ENCODE peak calls at places on chromosomes 1 and 21, in seven cellular contexts. One of them, this sample, is unnamed.

GRCh38 chr1:81731989-81732388 is 68.7 kb upstream of the ADGRL2 start:
- DNase-seq in H1: no peak
- DNase-seq in HepG2: no peak
- DNase-seq in HCT116: no peak
- DNase-seq in GM12878: no peak
- DNase-seq in K562: no peak
- DNase-seq in SK-N-SH: no peak
- DNase-seq in this sample: no peak

GRCh38 chr1:107623431-107623830 is 341.5 kb downstream of the VAV3 start:
- DNase-seq in SK-N-SH: no peak
- DNase-seq in K562: no peak
- DNase-seq in GM12878: no peak
- DNase-seq in HepG2: no peak
- DNase-seq in HCT116: no peak
- DNase-seq in H1: no peak
- DNase-seq in this sample: no peak

GRCh38 chr1:240337795-240338194 is 246.1 kb downstream of the FMN2 start:
- DNase-seq in GM12878: no peak
- DNase-seq in H1: no peak
- DNase-seq in K562: no peak
- DNase-seq in HepG2: no peak
- DNase-seq in HCT116: no peak
- DNase-seq in SK-N-SH: peak
- DNase-seq in this sample: peak

GRCh38 chr1:17777330-17777729 is 22.2 kb downstream of the ACTL8 start:
- DNase-seq in SK-N-SH: no peak
- DNase-seq in K562: no peak
- DNase-seq in HCT116: no peak
- DNase-seq in GM12878: no peak
- DNase-seq in H1: no peak
- DNase-seq in HepG2: no peak
- DNase-seq in this sample: no peak

GRCh38 chr1:169550294-169550693 is 36.0 kb downstream of the F5 start:
- DNase-seq in HepG2: peak
- DNase-seq in H1: no peak
- DNase-seq in SK-N-SH: peak
- DNase-seq in K562: peak
- DNase-seq in GM12878: no peak
- DNase-seq in HCT116: peak
- DNase-seq in this sample: peak

GRCh38 chr1:111422546-111423391 is 4.8 kb downstream of the OVGP1 start:
- DNase-seq in H1: no peak
- DNase-seq in HCT116: no peak
- DNase-seq in K562: no peak
- DNase-seq in GM12878: no peak
- DNase-seq in SK-N-SH: no peak
- DNase-seq in HepG2: peak
- DNase-seq in this sample: no peak

GRCh38 chr1:209650454-209650853 is 1.8 kb downstream of the LAMB3 start:
- DNase-seq in K562: no peak
- DNase-seq in H1: no peak
- DNase-seq in GM12878: no peak
- DNase-seq in SK-N-SH: no peak
- DNase-seq in HepG2: no peak
- DNase-seq in HCT116: no peak
- DNase-seq in this sample: no peak

GRCh38 chr1:117600966-117601365 is 4.9 kb upstream of the TENT5C start:
- DNase-seq in GM12878: no peak
- DNase-seq in H1: no peak
- DNase-seq in HCT116: no peak
- DNase-seq in SK-N-SH: no peak
- DNase-seq in HepG2: no peak
- DNase-seq in K562: no peak
- DNase-seq in this sample: no peak

GRCh38 chr1:41742219-41742618 is 176.5 kb downstream of the HIVEP3 start:
- DNase-seq in K562: no peak
- DNase-seq in H1: no peak
- DNase-seq in HepG2: no peak
- DNase-seq in GM12878: no peak
- DNase-seq in HCT116: no peak
- DNase-seq in SK-N-SH: no peak
- DNase-seq in this sample: no peak

GRCh38 chr1:8373547-8374270 is 55.8 kb downstream of the SLC45A1 start:
- DNase-seq in SK-N-SH: no peak
- DNase-seq in H1: no peak
- DNase-seq in K562: no peak
- DNase-seq in HCT116: peak
- DNase-seq in HepG2: no peak
- DNase-seq in GM12878: no peak
- DNase-seq in this sample: no peak

GRCh38 chr1:171743014-171743870 is 1.4 kb upstream of the VAMP4 start:
- DNase-seq in GM12878: no peak
- DNase-seq in HepG2: no peak
- DNase-seq in HCT116: no peak
- DNase-seq in H1: no peak
- DNase-seq in SK-N-SH: no peak
- DNase-seq in K562: no peak
- DNase-seq in this sample: no peak

GRCh38 chr1:24896596-24897262 is 33.3 kb downstream of the RUNX3 start:
- DNase-seq in SK-N-SH: no peak
- DNase-seq in H1: no peak
- DNase-seq in HepG2: no peak
- DNase-seq in K562: no peak
- DNase-seq in HCT116: no peak
- DNase-seq in GM12878: no peak
- DNase-seq in this sample: no peak

GRCh38 chr1:26543444-26543835 is 13.9 kb downstream of the RPS6KA1 start:
- DNase-seq in HepG2: no peak
- DNase-seq in GM12878: no peak
- DNase-seq in HCT116: no peak
- DNase-seq in SK-N-SH: no peak
- DNase-seq in H1: no peak
- DNase-seq in K562: no peak
- DNase-seq in this sample: no peak

GRCh38 chr1:102970496-102971078 is 137.7 kb downstream of the COL11A1 start:
- DNase-seq in HCT116: peak
- DNase-seq in K562: peak
- DNase-seq in HepG2: peak
- DNase-seq in GM12878: no peak
- DNase-seq in H1: no peak
- DNase-seq in SK-N-SH: peak
- DNase-seq in this sample: peak

GRCh38 chr21:40809673-40810072 is 37.3 kb downstream of the DSCAM start:
- DNase-seq in HepG2: no peak
- DNase-seq in H1: no peak
- DNase-seq in SK-N-SH: no peak
- DNase-seq in HCT116: no peak
- DNase-seq in GM12878: no peak
- DNase-seq in K562: no peak
- DNase-seq in this sample: no peak

GRCh38 chr1:87449348-87449963 is 120.8 kb downstream of the LMO4 start:
- DNase-seq in H1: no peak
- DNase-seq in SK-N-SH: no peak
- DNase-seq in GM12878: peak
- DNase-seq in HCT116: no peak
- DNase-seq in K562: no peak
- DNase-seq in HepG2: no peak
- DNase-seq in this sample: peak

GRCh38 chr1:165887877-165888551 is 60.6 kb downstream of the UCK2 start:
- DNase-seq in H1: no peak
- DNase-seq in HCT116: no peak
- DNase-seq in K562: no peak
- DNase-seq in HepG2: no peak
- DNase-seq in SK-N-SH: no peak
- DNase-seq in GM12878: no peak
- DNase-seq in this sample: peak

GRCh38 chr1:67618285-67619018 is 66.5 kb upstream of the GADD45A start:
- DNase-seq in SK-N-SH: no peak
- DNase-seq in H1: no peak
- DNase-seq in HepG2: no peak
- DNase-seq in GM12878: no peak
- DNase-seq in HCT116: no peak
- DNase-seq in K562: no peak
- DNase-seq in this sample: peak

GRCh38 chr1:91015358-91015780 is 6.5 kb downstream of the ZNF644 start:
- DNase-seq in HepG2: peak
- DNase-seq in GM12878: no peak
- DNase-seq in SK-N-SH: no peak
- DNase-seq in HCT116: no peak
- DNase-seq in H1: no peak
- DNase-seq in K562: no peak
- DNase-seq in this sample: no peak

GRCh38 chr1:235018720-235019444 is 109.8 kb downstream of the TOMM20 start:
- DNase-seq in GM12878: no peak
- DNase-seq in HCT116: no peak
- DNase-seq in SK-N-SH: no peak
- DNase-seq in K562: no peak
- DNase-seq in HepG2: no peak
- DNase-seq in H1: no peak
- DNase-seq in this sample: no peak

GRCh38 chr1:33025761-33026160 is 10.9 kb downstream of the AK2 start:
- DNase-seq in K562: no peak
- DNase-seq in GM12878: no peak
- DNase-seq in HepG2: no peak
- DNase-seq in H1: no peak
- DNase-seq in SK-N-SH: no peak
- DNase-seq in HCT116: no peak
- DNase-seq in this sample: no peak

GRCh38 chr1:62241357-62242131 is 46.9 kb downstream of the L1TD1 start:
- DNase-seq in H1: no peak
- DNase-seq in SK-N-SH: no peak
- DNase-seq in GM12878: no peak
- DNase-seq in HCT116: no peak
- DNase-seq in K562: no peak
- DNase-seq in HepG2: peak
- DNase-seq in this sample: peak

GRCh38 chr1:44237721-44238457 is 24.6 kb downstream of the DMAP1 start:
- DNase-seq in HepG2: no peak
- DNase-seq in HCT116: peak
- DNase-seq in K562: peak
- DNase-seq in H1: peak
- DNase-seq in SK-N-SH: peak
- DNase-seq in GM12878: no peak
- DNase-seq in this sample: no peak

GRCh38 chr1:198669023-198669698 is 30.3 kb downstream of the PTPRC start:
- DNase-seq in H1: no peak
- DNase-seq in HCT116: peak
- DNase-seq in K562: peak
- DNase-seq in HepG2: peak
- DNase-seq in GM12878: peak
- DNase-seq in SK-N-SH: peak
- DNase-seq in this sample: no peak

GRCh38 chr1:36653850-36654249 is 171.1 kb upstream of the CSF3R start:
- DNase-seq in HepG2: no peak
- DNase-seq in SK-N-SH: no peak
- DNase-seq in GM12878: no peak
- DNase-seq in H1: no peak
- DNase-seq in HCT116: no peak
- DNase-seq in K562: no peak
- DNase-seq in this sample: peak

GRCh38 chr21:41816583-41817165 is 49.8 kb upstream of the RIPK4 start:
- DNase-seq in SK-N-SH: peak
- DNase-seq in GM12878: no peak
- DNase-seq in K562: peak
- DNase-seq in H1: peak
- DNase-seq in HepG2: peak
- DNase-seq in HCT116: no peak
- DNase-seq in this sample: peak
- TF ChIP-seq JUND in SK-N-SH: no peak
- TF ChIP-seq JUND in GM12878: no peak
- TF ChIP-seq JUND in K562: no peak
- TF ChIP-seq JUND in H1: no peak
- TF ChIP-seq JUND in HepG2: no peak
- TF ChIP-seq JUND in HCT116: no peak
- TF ChIP-seq JUND in this sample: no peak

GRCh38 chr1:4108341-4108740 is 208.3 kb upstream of the C1orf174 start:
- DNase-seq in HepG2: no peak
- DNase-seq in SK-N-SH: no peak
- DNase-seq in HCT116: peak
- DNase-seq in GM12878: no peak
- DNase-seq in H1: no peak
- DNase-seq in K562: no peak
- DNase-seq in this sample: no peak
- TF ChIP-seq JUND in HepG2: no peak
- TF ChIP-seq JUND in SK-N-SH: no peak
- TF ChIP-seq JUND in HCT116: no peak
- TF ChIP-seq JUND in GM12878: no peak
- TF ChIP-seq JUND in H1: no peak
- TF ChIP-seq JUND in K562: no peak
- TF ChIP-seq JUND in this sample: no peak

GRCh38 chr1:180175806-180176205 is 21.1 kb downstream of the QSOX1 start:
- DNase-seq in GM12878: no peak
- DNase-seq in HepG2: no peak
- DNase-seq in K562: no peak
- DNase-seq in H1: no peak
- DNase-seq in SK-N-SH: no peak
- DNase-seq in HCT116: no peak
- DNase-seq in this sample: no peak

GRCh38 chr1:180173952-180174351 is 19.3 kb downstream of the QSOX1 start:
- DNase-seq in GM12878: no peak
- DNase-seq in H1: no peak
- DNase-seq in HepG2: no peak
- DNase-seq in K562: no peak
- DNase-seq in HCT116: no peak
- DNase-seq in SK-N-SH: no peak
- DNase-seq in this sample: no peak

GRCh38 chr1:180171691-180172090 is 17.0 kb downstream of the QSOX1 start:
- DNase-seq in GM12878: no peak
- DNase-seq in HepG2: no peak
- DNase-seq in H1: no peak
- DNase-seq in SK-N-SH: no peak
- DNase-seq in K562: no peak
- DNase-seq in HCT116: no peak
- DNase-seq in this sample: no peak

GRCh38 chr1:180175291-180175690 is 20.6 kb downstream of the QSOX1 start:
- DNase-seq in HCT116: no peak
- DNase-seq in H1: no peak
- DNase-seq in K562: no peak
- DNase-seq in SK-N-SH: no peak
- DNase-seq in HepG2: no peak
- DNase-seq in GM12878: no peak
- DNase-seq in this sample: no peak

GRCh38 chr1:180173451-180173850 is 18.8 kb downstream of the QSOX1 start:
- DNase-seq in K562: no peak
- DNase-seq in HepG2: no peak
- DNase-seq in HCT116: no peak
- DNase-seq in H1: no peak
- DNase-seq in GM12878: no peak
- DNase-seq in SK-N-SH: no peak
- DNase-seq in this sample: no peak
- TF ChIP-seq JUND in K562: no peak
- TF ChIP-seq JUND in HepG2: no peak
- TF ChIP-seq JUND in HCT116: no peak
- TF ChIP-seq JUND in H1: no peak
- TF ChIP-seq JUND in GM12878: no peak
- TF ChIP-seq JUND in SK-N-SH: no peak
- TF ChIP-seq JUND in this sample: no peak

DNA sequence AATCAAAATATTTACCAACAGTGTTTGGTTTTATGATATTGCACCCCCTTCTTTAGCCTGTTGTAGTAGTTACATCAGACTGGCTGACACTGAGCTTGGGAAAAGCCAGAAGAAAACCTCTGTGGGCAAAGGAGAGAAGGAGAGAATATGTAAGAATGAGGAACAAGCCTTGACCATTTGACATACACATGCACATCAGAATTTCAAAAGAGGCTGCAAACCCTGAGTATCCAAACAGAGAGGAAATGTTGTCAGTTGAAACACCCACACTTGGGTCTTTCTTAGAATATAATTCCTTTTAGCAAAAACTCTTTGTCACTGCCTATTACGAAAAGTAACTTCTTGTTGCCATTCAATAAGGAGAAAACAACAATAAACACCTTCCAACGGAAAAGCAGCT is 48.7 kb downstream of the GORAB start:
- DNase-seq in H1: no peak
- DNase-seq in K562: no peak
- DNase-seq in HCT116: no peak
- DNase-seq in SK-N-SH: no peak
- DNase-seq in HepG2: no peak
- DNase-seq in GM12878: no peak
- DNase-seq in this sample: no peak
- TF ChIP-seq JUND in H1: no peak
- TF ChIP-seq JUND in K562: no peak
- TF ChIP-seq JUND in HCT116: no peak
- TF ChIP-seq JUND in SK-N-SH: no peak
- TF ChIP-seq JUND in HepG2: no peak
- TF ChIP-seq JUND in GM12878: no peak
- TF ChIP-seq JUND in this sample: no peak